ENCODE peak calls at places on chromosomes 16 and 17, in eight cellular contexts. One of them, this sample, is unnamed.

GRCh38 chr17:348692-349425 is 3.7 kb downstream of the RPH3AL start:
- DNase-seq in AG04450: no peak
- DNase-seq in posterior cingulate gyrus: no peak
- DNase-seq in stimulated activated CD4-positive, alpha-beta T cell treated with anti-CD3 and anti-CD28 coated beads, Interleukin-2, amount 100 ng/mL, for 4 hours: no peak
- DNase-seq in caudate nucleus: no peak
- DNase-seq in A549: peak
- DNase-seq in Daoy: no peak
- DNase-seq in KG1: no peak
- DNase-seq in this sample: no peak

GRCh38 chr16:17275076-17275732 is 195.6 kb downstream of the XYLT1 start:
- DNase-seq in AG04450: no peak
- DNase-seq in posterior cingulate gyrus: no peak
- DNase-seq in stimulated activated CD4-positive, alpha-beta T cell treated with anti-CD3 and anti-CD28 coated beads, Interleukin-2, amount 100 ng/mL, for 4 hours: no peak
- DNase-seq in caudate nucleus: no peak
- DNase-seq in A549: peak
- DNase-seq in Daoy: peak
- DNase-seq in KG1: no peak
- DNase-seq in this sample: no peak

GRCh38 chr17:12722282-12722681 is 56.6 kb downstream of the MYOCD start:
- DNase-seq in AG04450: no peak
- DNase-seq in posterior cingulate gyrus: no peak
- DNase-seq in stimulated activated CD4-positive, alpha-beta T cell treated with anti-CD3 and anti-CD28 coated beads, Interleukin-2, amount 100 ng/mL, for 4 hours: no peak
- DNase-seq in caudate nucleus: no peak
- DNase-seq in A549: no peak
- DNase-seq in Daoy: no peak
- DNase-seq in KG1: no peak
- DNase-seq in this sample: no peak

GRCh38 chr16:51651061-51651466 is 500.0 kb upstream of the SALL1 start:
- DNase-seq in AG04450: no peak
- DNase-seq in posterior cingulate gyrus: peak
- DNase-seq in stimulated activated CD4-positive, alpha-beta T cell treated with anti-CD3 and anti-CD28 coated beads, Interleukin-2, amount 100 ng/mL, for 4 hours: no peak
- DNase-seq in caudate nucleus: no peak
- DNase-seq in A549: no peak
- DNase-seq in Daoy: no peak
- DNase-seq in KG1: no peak
- DNase-seq in this sample: no peak

GRCh38 chr17:79681101-79681621 is 49.6 kb upstream of the ENPP7 start:
- DNase-seq in AG04450: no peak
- DNase-seq in posterior cingulate gyrus: no peak
- DNase-seq in stimulated activated CD4-positive, alpha-beta T cell treated with anti-CD3 and anti-CD28 coated beads, Interleukin-2, amount 100 ng/mL, for 4 hours: no peak
- DNase-seq in caudate nucleus: no peak
- DNase-seq in A549: no peak
- DNase-seq in Daoy: no peak
- DNase-seq in KG1: no peak
- DNase-seq in this sample: no peak

GRCh38 chr16:88611220-88611821 is 27.1 kb upstream of the IL17C start:
- DNase-seq in AG04450: no peak
- DNase-seq in posterior cingulate gyrus: no peak
- DNase-seq in stimulated activated CD4-positive, alpha-beta T cell treated with anti-CD3 and anti-CD28 coated beads, Interleukin-2, amount 100 ng/mL, for 4 hours: no peak
- DNase-seq in caudate nucleus: no peak
- DNase-seq in A549: no peak
- DNase-seq in Daoy: no peak
- DNase-seq in KG1: no peak
- DNase-seq in this sample: no peak

GRCh38 chr17:50954641-50955121 is 88.5 kb upstream of the TOB1 start:
- DNase-seq in AG04450: no peak
- DNase-seq in posterior cingulate gyrus: no peak
- DNase-seq in stimulated activated CD4-positive, alpha-beta T cell treated with anti-CD3 and anti-CD28 coated beads, Interleukin-2, amount 100 ng/mL, for 4 hours: no peak
- DNase-seq in caudate nucleus: no peak
- DNase-seq in A549: no peak
- DNase-seq in Daoy: no peak
- DNase-seq in KG1: no peak
- DNase-seq in this sample: no peak

GRCh38 chr17:48052956-48053757 is 5.0 kb downstream of the NFE2L1 start:
- DNase-seq in AG04450: no peak
- DNase-seq in posterior cingulate gyrus: peak
- DNase-seq in stimulated activated CD4-positive, alpha-beta T cell treated with anti-CD3 and anti-CD28 coated beads, Interleukin-2, amount 100 ng/mL, for 4 hours: no peak
- DNase-seq in caudate nucleus: no peak
- DNase-seq in A549: no peak
- DNase-seq in Daoy: no peak
- DNase-seq in KG1: no peak
- DNase-seq in this sample: no peak

GRCh38 chr16:58128721-58129096 is 472 bp downstream of the CFAP20 start:
- DNase-seq in AG04450: no peak
- DNase-seq in posterior cingulate gyrus: no peak
- DNase-seq in stimulated activated CD4-positive, alpha-beta T cell treated with anti-CD3 and anti-CD28 coated beads, Interleukin-2, amount 100 ng/mL, for 4 hours: no peak
- DNase-seq in caudate nucleus: no peak
- DNase-seq in A549: no peak
- DNase-seq in Daoy: peak
- DNase-seq in KG1: no peak
- DNase-seq in this sample: no peak

GRCh38 chr17:17107891-17108680 is 65.8 kb downstream of the MPRIP start:
- DNase-seq in AG04450: no peak
- DNase-seq in posterior cingulate gyrus: no peak
- DNase-seq in stimulated activated CD4-positive, alpha-beta T cell treated with anti-CD3 and anti-CD28 coated beads, Interleukin-2, amount 100 ng/mL, for 4 hours: no peak
- DNase-seq in caudate nucleus: no peak
- DNase-seq in A549: no peak
- DNase-seq in Daoy: no peak
- DNase-seq in KG1: no peak
- DNase-seq in this sample: no peak

GRCh38 chr17:80491478-80492342 is 15.3 kb upstream of the NPTX1 start:
- DNase-seq in AG04450: no peak
- DNase-seq in posterior cingulate gyrus: no peak
- DNase-seq in stimulated activated CD4-positive, alpha-beta T cell treated with anti-CD3 and anti-CD28 coated beads, Interleukin-2, amount 100 ng/mL, for 4 hours: no peak
- DNase-seq in caudate nucleus: no peak
- DNase-seq in A549: no peak
- DNase-seq in Daoy: peak
- DNase-seq in KG1: no peak
- DNase-seq in this sample: no peak

GRCh38 chr17:17419621-17420020 is 57.2 kb upstream of the MED9 start:
- DNase-seq in AG04450: no peak
- DNase-seq in posterior cingulate gyrus: peak
- DNase-seq in stimulated activated CD4-positive, alpha-beta T cell treated with anti-CD3 and anti-CD28 coated beads, Interleukin-2, amount 100 ng/mL, for 4 hours: no peak
- DNase-seq in caudate nucleus: peak
- DNase-seq in A549: no peak
- DNase-seq in Daoy: no peak
- DNase-seq in KG1: no peak
- DNase-seq in this sample: no peak

GRCh38 chr17:39671651-39672521 is 3.6 kb downstream of the PNMT start:
- DNase-seq in AG04450: no peak
- DNase-seq in posterior cingulate gyrus: no peak
- DNase-seq in stimulated activated CD4-positive, alpha-beta T cell treated with anti-CD3 and anti-CD28 coated beads, Interleukin-2, amount 100 ng/mL, for 4 hours: no peak
- DNase-seq in caudate nucleus: peak
- DNase-seq in A549: peak
- DNase-seq in Daoy: no peak
- DNase-seq in KG1: no peak
- DNase-seq in this sample: no peak

GRCh38 chr16:59047114-59047513 is 313.0 kb upstream of the GOT2 start:
- DNase-seq in AG04450: no peak
- DNase-seq in posterior cingulate gyrus: no peak
- DNase-seq in stimulated activated CD4-positive, alpha-beta T cell treated with anti-CD3 and anti-CD28 coated beads, Interleukin-2, amount 100 ng/mL, for 4 hours: no peak
- DNase-seq in caudate nucleus: no peak
- DNase-seq in A549: no peak
- DNase-seq in Daoy: no peak
- DNase-seq in KG1: no peak
- DNase-seq in this sample: no peak

This sample was measured in AG09309.